ENCODE peak calls at places on chromosomes 11 and 22, in four cellular contexts. P is HepG2, E is GM12878, U is K562. T is an unnamed sample.

GRCh38 chr11:35111171-35112055 is 27.6 kb upstream of the CD44 start:
- DNase-seq in P (no peak), E (no peak), U (peak), T (no peak)

GRCh38 chr11:94010136-94010535 is 11.0 kb upstream of the HEPHL1 start:
- DNase-seq in P (no peak), E (no peak), U (no peak), T (no peak)

GRCh38 chr11:121249039-121249663 is 43.4 kb upstream of the SC5D start:
- DNase-seq in P (peak), E (no peak), U (peak), T (peak)

GRCh38 chr11:133968300-133968699 is 11.5 kb upstream of the IGSF9B start:
- DNase-seq in P (no peak), E (no peak), U (no peak), T (no peak)

GRCh38 chr11:86940122-86940777 is 14.9 kb downstream of the FZD4 start:
- DNase-seq in P (peak), E (no peak), U (peak), T (peak)

GRCh38 chr22:44574057-44574456 is 76.0 kb upstream of the RTL6 start:
- DNase-seq in P (no peak), E (no peak), U (no peak), T (no peak)

GRCh38 chr22:40485813-40486610 is 115.6 kb downstream of the SGSM3 start:
- DNase-seq in P (no peak), E (no peak), U (no peak), T (no peak)

GRCh38 chr11:62398011-62398994 is 20.5 kb upstream of the SCGB1A1 start:
- DNase-seq in P (peak), E (no peak), U (peak), T (peak)

GRCh38 chr11:19220903-19221682 is 19.3 kb upstream of the CSRP3 start:
- DNase-seq in P (no peak), E (no peak), U (no peak), T (no peak)

GRCh38 chr11:1301220-1302000 is 8.0 kb downstream of the TOLLIP start:
- DNase-seq in P (no peak), E (no peak), U (no peak), T (no peak)

GRCh38 chr11:32550207-32550606 is 33.4 kb upstream of the EIF3M start:
- DNase-seq in P (no peak), E (no peak), U (no peak), T (no peak)

GRCh38 chr11:72673284-72673942 is 809 bp downstream of the PDE2A start:
- DNase-seq in P (no peak), E (no peak), U (no peak), T (no peak)

GRCh38 chr11:798093-798713 is at the start of gene SLC25A22:
- DNase-seq in P (peak), E (no peak), U (peak), T (peak)

GRCh38 chr22:28607710-28608109 is 71.9 kb downstream of the TTC28 start:
- DNase-seq in P (no peak), E (no peak), U (no peak), T (no peak)

GRCh38 chr11:70454197-70454767 is 56.0 kb downstream of the CTTN start:
- DNase-seq in P (no peak), E (peak), U (no peak), T (no peak)

GRCh38 chr11:789951-790350 is at the start of gene CEND1:
- DNase-seq in P (no peak), E (no peak), U (peak), T (peak)

GRCh38 chr22:36433318-36434231 is 45.8 kb upstream of the MYH9 start:
- DNase-seq in P (peak), E (no peak), U (no peak), T (no peak)

GRCh38 chr22:36431977-36432376 is 44.2 kb upstream of the MYH9 start:
- DNase-seq in P (no peak), E (no peak), U (no peak), T (no peak)

GRCh38 chr22:36439481-36440271 is 41.8 kb downstream of the TXN2 start:
- DNase-seq in P (peak), E (no peak), U (peak), T (peak)

GRCh38 chr22:36432592-36433317 is 45.0 kb upstream of the MYH9 start:
- DNase-seq in P (peak), E (no peak), U (no peak), T (no peak)

DNA sequence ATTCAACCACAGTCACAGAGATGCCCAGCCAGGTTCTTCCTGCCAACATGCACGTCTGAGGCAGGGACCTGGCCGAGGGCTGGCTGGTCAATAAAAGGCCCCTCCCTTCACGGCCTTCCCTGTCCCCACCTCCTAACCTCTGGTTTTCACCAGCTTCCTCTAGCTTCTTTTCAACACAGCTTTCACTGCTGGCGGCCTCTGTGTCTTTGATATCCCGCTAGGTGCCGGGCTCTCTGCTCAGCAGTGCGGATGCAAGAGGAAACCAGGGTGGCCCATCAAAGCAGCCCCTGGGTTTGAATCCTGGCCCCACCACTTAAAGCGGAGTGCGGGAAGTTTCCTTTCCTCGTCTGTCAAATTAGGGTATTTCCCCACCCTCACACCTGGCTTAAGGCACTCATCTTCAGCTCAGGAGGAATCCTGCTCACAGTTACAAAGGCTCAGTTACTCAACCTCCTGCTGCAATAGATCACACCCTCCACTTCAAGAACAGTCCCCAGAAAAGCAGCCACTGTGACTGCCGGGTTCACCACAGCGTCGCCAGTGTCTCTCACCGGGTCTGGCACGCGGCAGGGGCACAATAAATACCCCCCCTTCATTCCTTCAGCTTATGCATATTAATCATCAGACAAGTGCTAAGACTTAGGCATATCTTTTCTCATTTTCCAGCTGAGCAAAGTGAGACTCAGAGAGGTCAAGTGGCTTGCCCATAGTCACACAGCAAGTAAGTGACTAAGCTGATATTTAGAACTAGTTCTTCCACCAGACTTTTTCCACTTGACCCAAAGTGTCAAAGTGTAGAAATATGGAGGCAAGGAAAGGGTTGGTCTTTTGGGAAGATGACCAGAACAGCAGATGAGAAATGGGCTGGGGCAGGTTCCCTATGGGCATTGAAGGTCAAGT is 45.7 kb downstream of the TXN2 start:
- DNase-seq in P (peak), E (peak), U (no peak), T (no peak)
- TF ChIP-seq FOXK2 in P (no peak), E (no peak), U (no peak), T (no peak)

GRCh38 chr22:48734359-48734758 is 1093.3 kb downstream of the BRD1 start:
- DNase-seq in P (no peak), E (no peak), U (no peak), T (no peak)
- TF ChIP-seq TARDBP in P (no peak), E (no peak), U (no peak), T (no peak)

GRCh38 chr11:131889146-131889577 is 518.7 kb downstream of the NTM start:
- DNase-seq in P (no peak), E (peak), U (no peak), T (no peak)
- TF ChIP-seq FOXK2 in P (no peak), E (no peak), U (no peak), T (no peak)

GRCh38 chr22:42777126-42777525 is 56.5 kb upstream of the A4GALT start:
- DNase-seq in P (no peak), E (no peak), U (no peak), T (no peak)

GRCh38 chr22:42785706-42786499 is 65.2 kb upstream of the A4GALT start:
- DNase-seq in P (no peak), E (no peak), U (no peak), T (no peak)

DNA sequence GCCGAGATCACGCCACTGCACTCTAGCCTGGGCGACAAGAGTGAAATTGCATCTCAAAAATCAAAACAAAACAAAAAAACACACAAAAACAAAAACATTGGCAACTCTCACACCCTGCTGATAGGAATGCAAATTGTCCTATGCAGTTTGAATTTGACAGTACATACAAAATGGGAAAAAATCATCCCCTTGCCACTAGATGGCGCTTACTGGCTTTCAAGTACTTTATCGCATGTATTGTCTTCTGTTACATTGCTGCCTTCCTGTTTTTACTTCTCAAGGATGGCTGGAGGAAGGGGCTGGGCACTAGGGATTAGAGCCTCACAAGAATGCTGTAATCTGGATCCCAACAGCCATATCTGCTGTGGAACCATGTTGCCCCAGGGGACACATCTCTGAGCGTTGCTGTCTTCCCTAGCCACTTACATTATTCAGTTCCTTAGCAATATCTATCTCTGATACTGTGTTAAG is 59.4 kb upstream of the A4GALT start:
- DNase-seq in P (peak), E (peak), U (peak), T (peak)
- TF ChIP-seq TARDBP in P (no peak), E (no peak), U (no peak), T (no peak)

GRCh38 chr22:35993048-35993714 is 35.4 kb downstream of the RBFOX2 start:
- DNase-seq in P (no peak), E (no peak), U (no peak), T (no peak)

GRCh38 chr22:35987487-35987886 is 41.1 kb downstream of the RBFOX2 start:
- DNase-seq in P (peak), E (no peak), U (no peak), T (no peak)

GRCh38 chr22:35995345-35995744 is 33.3 kb downstream of the RBFOX2 start:
- DNase-seq in P (no peak), E (no peak), U (no peak), T (no peak)

GRCh38 chr22:35987994-35988393 is 40.6 kb downstream of the RBFOX2 start:
- DNase-seq in P (peak), E (no peak), U (no peak), T (no peak)

DNA sequence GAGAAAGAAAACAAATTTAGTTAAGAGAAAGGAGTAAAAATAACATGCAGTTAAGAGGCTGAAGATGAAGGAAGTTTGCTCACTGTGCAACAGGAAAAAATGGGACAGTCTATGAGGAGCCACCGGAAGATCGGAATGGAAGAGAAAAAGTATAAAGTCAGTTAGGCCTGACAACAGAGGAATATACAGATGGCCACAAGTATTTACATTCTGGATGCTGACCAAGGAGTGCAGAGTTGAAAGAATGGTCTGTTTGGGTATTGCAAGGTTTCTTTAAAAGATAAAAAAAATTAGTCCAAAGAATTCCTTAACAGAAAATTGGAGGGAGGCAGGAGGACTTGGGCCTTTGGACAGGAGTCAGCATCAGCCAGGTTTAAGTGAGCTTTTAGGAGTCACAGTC is 37.5 kb downstream of the RBFOX2 start:
- DNase-seq in P (no peak), E (no peak), U (no peak), T (no peak)
- TF ChIP-seq FOXK2 in P (no peak), E (no peak), U (no peak), T (no peak)

DNA sequence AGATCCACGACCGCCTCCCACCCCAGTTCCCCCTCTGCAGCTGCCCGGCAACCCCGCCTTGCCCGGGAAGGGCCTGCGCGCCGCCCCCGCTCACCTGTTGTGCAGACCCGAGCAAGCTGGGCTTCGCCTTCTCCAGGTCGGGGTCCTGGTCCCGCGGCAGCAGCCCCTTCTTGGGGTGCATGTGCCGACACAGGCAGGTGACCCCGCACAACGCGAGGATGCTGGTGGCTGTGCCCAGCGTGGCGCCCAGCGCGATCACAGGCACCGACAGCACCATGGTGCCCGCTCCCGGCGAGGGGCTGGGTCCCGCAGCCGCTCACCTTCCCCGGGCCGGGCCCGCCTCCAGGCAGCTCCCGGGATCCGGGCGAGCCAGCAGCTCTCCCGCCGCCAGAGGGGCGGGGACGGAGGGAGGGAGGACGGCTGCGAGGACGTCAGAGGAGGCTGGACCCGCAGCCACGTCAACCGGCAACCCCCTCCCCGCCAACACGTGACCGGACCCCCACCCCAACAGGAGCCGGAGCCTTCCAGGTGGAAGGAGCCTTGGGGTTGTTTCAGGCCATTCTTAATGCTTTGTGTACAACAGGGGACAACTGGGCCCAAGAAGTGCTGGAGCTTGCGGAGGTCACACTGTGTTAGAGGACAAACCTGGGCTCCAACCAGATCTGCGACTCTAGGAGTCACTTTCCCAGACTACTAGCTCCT is at the start of gene SYT13:
- DNase-seq in P (no peak), E (no peak), U (no peak), T (no peak)
- TF ChIP-seq TARDBP in P (no peak), E (no peak), U (no peak), T (no peak)